ENCODE peak calls at places on chromosomes 3 and 15, in eight cellular contexts. One of them, this sample, is unnamed.

GRCh38 chr3:72797773-72798543 is 50.3 kb downstream of the SHQ1 start:
- DNase-seq in brain microvascular endothelial cell: peak
- DNase-seq in foreskin fibroblast: no peak
- DNase-seq in CD4-positive, alpha-beta T cell: no peak
- DNase-seq in CD8-positive, alpha-beta T cell: no peak
- DNase-seq in AG09319: no peak
- DNase-seq in cardiac muscle cell: peak
- DNase-seq in bronchial epithelial cell: no peak
- DNase-seq in this sample: no peak

GRCh38 chr3:186930639-186931486 is 537 bp downstream of the ST6GAL1 start:
- DNase-seq in brain microvascular endothelial cell: peak
- DNase-seq in foreskin fibroblast: peak
- DNase-seq in CD4-positive, alpha-beta T cell: peak
- DNase-seq in CD8-positive, alpha-beta T cell: peak
- DNase-seq in AG09319: no peak
- DNase-seq in cardiac muscle cell: peak
- DNase-seq in bronchial epithelial cell: peak
- DNase-seq in this sample: no peak

GRCh38 chr3:155535098-155535497 is 209.8 kb downstream of the PLCH1 start:
- DNase-seq in brain microvascular endothelial cell: no peak
- DNase-seq in foreskin fibroblast: no peak
- DNase-seq in CD4-positive, alpha-beta T cell: no peak
- DNase-seq in CD8-positive, alpha-beta T cell: no peak
- DNase-seq in AG09319: no peak
- DNase-seq in cardiac muscle cell: no peak
- DNase-seq in bronchial epithelial cell: no peak
- DNase-seq in this sample: no peak

GRCh38 chr3:123332124-123332641 is 116.7 kb downstream of the ADCY5 start:
- DNase-seq in brain microvascular endothelial cell: no peak
- DNase-seq in foreskin fibroblast: no peak
- DNase-seq in CD4-positive, alpha-beta T cell: no peak
- DNase-seq in CD8-positive, alpha-beta T cell: no peak
- DNase-seq in AG09319: no peak
- DNase-seq in cardiac muscle cell: no peak
- DNase-seq in bronchial epithelial cell: no peak
- DNase-seq in this sample: no peak

GRCh38 chr15:58260911-58261267 is 122.7 kb downstream of the AQP9 start:
- DNase-seq in brain microvascular endothelial cell: no peak
- DNase-seq in foreskin fibroblast: no peak
- DNase-seq in CD4-positive, alpha-beta T cell: no peak
- DNase-seq in CD8-positive, alpha-beta T cell: no peak
- DNase-seq in AG09319: peak
- DNase-seq in cardiac muscle cell: no peak
- DNase-seq in bronchial epithelial cell: peak
- DNase-seq in this sample: no peak

GRCh38 chr3:47367631-47368030 is 13.2 kb upstream of the PTPN23 start:
- DNase-seq in brain microvascular endothelial cell: no peak
- DNase-seq in foreskin fibroblast: no peak
- DNase-seq in CD4-positive, alpha-beta T cell: no peak
- DNase-seq in CD8-positive, alpha-beta T cell: no peak
- DNase-seq in AG09319: no peak
- DNase-seq in cardiac muscle cell: no peak
- DNase-seq in bronchial epithelial cell: no peak
- DNase-seq in this sample: no peak

GRCh38 chr15:65431731-65432130 is 9.0 kb upstream of the IGDCC4 start:
- DNase-seq in brain microvascular endothelial cell: no peak
- DNase-seq in foreskin fibroblast: no peak
- DNase-seq in CD4-positive, alpha-beta T cell: no peak
- DNase-seq in CD8-positive, alpha-beta T cell: no peak
- DNase-seq in AG09319: no peak
- DNase-seq in cardiac muscle cell: no peak
- DNase-seq in bronchial epithelial cell: no peak
- DNase-seq in this sample: no peak

GRCh38 chr15:70096215-70096974 is 1.3 kb downstream of the TLE3 start:
- DNase-seq in brain microvascular endothelial cell: peak
- DNase-seq in foreskin fibroblast: peak
- DNase-seq in CD4-positive, alpha-beta T cell: peak
- DNase-seq in CD8-positive, alpha-beta T cell: peak
- DNase-seq in AG09319: no peak
- DNase-seq in cardiac muscle cell: peak
- DNase-seq in bronchial epithelial cell: peak
- DNase-seq in this sample: no peak

GRCh38 chr3:37934631-37935289 is 55.8 kb upstream of the VILL start:
- DNase-seq in brain microvascular endothelial cell: peak
- DNase-seq in foreskin fibroblast: peak
- DNase-seq in CD4-positive, alpha-beta T cell: no peak
- DNase-seq in CD8-positive, alpha-beta T cell: no peak
- DNase-seq in AG09319: no peak
- DNase-seq in cardiac muscle cell: no peak
- DNase-seq in bronchial epithelial cell: no peak
- DNase-seq in this sample: no peak

GRCh38 chr3:168534761-168535160 is 439.0 kb upstream of the GOLIM4 start:
- DNase-seq in brain microvascular endothelial cell: no peak
- DNase-seq in foreskin fibroblast: no peak
- DNase-seq in CD4-positive, alpha-beta T cell: no peak
- DNase-seq in CD8-positive, alpha-beta T cell: no peak
- DNase-seq in AG09319: no peak
- DNase-seq in cardiac muscle cell: no peak
- DNase-seq in bronchial epithelial cell: no peak
- DNase-seq in this sample: no peak

GRCh38 chr15:70863450-70864218 is 9.7 kb upstream of the LARP6 start:
- DNase-seq in brain microvascular endothelial cell: peak
- DNase-seq in foreskin fibroblast: peak
- DNase-seq in CD4-positive, alpha-beta T cell: no peak
- DNase-seq in CD8-positive, alpha-beta T cell: no peak
- DNase-seq in AG09319: no peak
- DNase-seq in cardiac muscle cell: no peak
- DNase-seq in bronchial epithelial cell: peak
- DNase-seq in this sample: no peak

GRCh38 chr15:28956491-28956890 is 70.7 kb downstream of the APBA2 start:
- DNase-seq in brain microvascular endothelial cell: no peak
- DNase-seq in foreskin fibroblast: no peak
- DNase-seq in CD4-positive, alpha-beta T cell: no peak
- DNase-seq in CD8-positive, alpha-beta T cell: no peak
- DNase-seq in AG09319: no peak
- DNase-seq in cardiac muscle cell: no peak
- DNase-seq in bronchial epithelial cell: no peak
- DNase-seq in this sample: no peak

GRCh38 chr3:131526801-131527347 is 24.1 kb upstream of the MRPL3 start:
- DNase-seq in brain microvascular endothelial cell: peak
- DNase-seq in foreskin fibroblast: peak
- DNase-seq in CD4-positive, alpha-beta T cell: no peak
- DNase-seq in CD8-positive, alpha-beta T cell: no peak
- DNase-seq in AG09319: peak
- DNase-seq in cardiac muscle cell: peak
- DNase-seq in bronchial epithelial cell: no peak
- DNase-seq in this sample: no peak

DNA sequence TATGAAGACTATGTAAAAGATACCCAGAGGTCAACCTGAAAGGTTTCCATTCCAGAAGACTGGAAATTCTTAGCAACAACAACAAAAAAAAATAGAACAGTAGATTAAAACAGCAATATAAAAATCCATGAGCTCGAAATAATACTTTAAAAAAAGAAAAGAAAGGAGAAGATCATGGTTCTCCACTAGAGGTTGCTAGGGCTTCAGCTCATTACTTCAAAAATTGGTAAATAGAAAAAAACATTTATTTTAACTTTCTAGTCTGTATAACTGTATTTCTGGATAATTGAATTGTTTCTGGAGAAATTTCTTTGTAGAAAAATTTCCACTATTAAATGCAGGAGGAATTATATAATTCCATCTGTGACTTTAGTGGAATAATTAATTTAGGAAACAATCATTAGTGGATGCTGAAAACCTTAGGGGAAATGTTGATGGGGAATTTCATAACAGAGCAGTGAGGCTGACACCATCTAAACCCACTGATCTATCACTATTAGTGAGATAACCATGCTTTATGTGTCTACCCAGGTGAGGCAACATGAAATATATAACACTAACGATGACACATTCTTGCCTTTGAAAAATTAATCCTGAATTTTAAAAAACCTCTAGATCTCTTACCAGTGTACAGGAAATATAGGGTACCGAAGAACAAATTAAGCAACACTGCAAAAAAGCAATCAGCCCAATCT is 62.5 kb upstream of the SNRK start:
- DNase-seq in brain microvascular endothelial cell: no peak
- DNase-seq in foreskin fibroblast: no peak
- DNase-seq in CD4-positive, alpha-beta T cell: no peak
- DNase-seq in CD8-positive, alpha-beta T cell: no peak
- DNase-seq in AG09319: no peak
- DNase-seq in cardiac muscle cell: no peak
- DNase-seq in bronchial epithelial cell: no peak
- DNase-seq in this sample: no peak
- TF ChIP-seq CTCF in brain microvascular endothelial cell: peak
- TF ChIP-seq CTCF in foreskin fibroblast: peak
- TF ChIP-seq CTCF in CD4-positive, alpha-beta T cell: peak
- TF ChIP-seq CTCF in CD8-positive, alpha-beta T cell: peak
- TF ChIP-seq CTCF in AG09319: peak
- TF ChIP-seq CTCF in cardiac muscle cell: peak
- TF ChIP-seq CTCF in bronchial epithelial cell: peak
- TF ChIP-seq CTCF in this sample: no peak

GRCh38 chr3:148092624-148093194 is 605.0 kb upstream of the AGTR1 start:
- DNase-seq in brain microvascular endothelial cell: no peak
- DNase-seq in foreskin fibroblast: no peak
- DNase-seq in CD4-positive, alpha-beta T cell: no peak
- DNase-seq in CD8-positive, alpha-beta T cell: no peak
- DNase-seq in AG09319: no peak
- DNase-seq in cardiac muscle cell: no peak
- DNase-seq in bronchial epithelial cell: no peak
- DNase-seq in this sample: no peak
- TF ChIP-seq CTCF in brain microvascular endothelial cell: no peak
- TF ChIP-seq CTCF in foreskin fibroblast: no peak
- TF ChIP-seq CTCF in CD4-positive, alpha-beta T cell: no peak
- TF ChIP-seq CTCF in CD8-positive, alpha-beta T cell: no peak
- TF ChIP-seq CTCF in AG09319: no peak
- TF ChIP-seq CTCF in cardiac muscle cell: no peak
- TF ChIP-seq CTCF in bronchial epithelial cell: no peak
- TF ChIP-seq CTCF in this sample: no peak

GRCh38 chr3:153746211-153746610 is 375.0 kb upstream of the ARHGEF26 start:
- DNase-seq in brain microvascular endothelial cell: no peak
- DNase-seq in foreskin fibroblast: no peak
- DNase-seq in CD4-positive, alpha-beta T cell: no peak
- DNase-seq in CD8-positive, alpha-beta T cell: no peak
- DNase-seq in AG09319: no peak
- DNase-seq in cardiac muscle cell: no peak
- DNase-seq in bronchial epithelial cell: no peak
- DNase-seq in this sample: no peak

GRCh38 chr3:153740109-153740508 is 381.1 kb upstream of the ARHGEF26 start:
- DNase-seq in brain microvascular endothelial cell: no peak
- DNase-seq in foreskin fibroblast: no peak
- DNase-seq in CD4-positive, alpha-beta T cell: no peak
- DNase-seq in CD8-positive, alpha-beta T cell: no peak
- DNase-seq in AG09319: no peak
- DNase-seq in cardiac muscle cell: no peak
- DNase-seq in bronchial epithelial cell: no peak
- DNase-seq in this sample: no peak

GRCh38 chr3:153749070-153749610 is 372.1 kb upstream of the ARHGEF26 start:
- DNase-seq in brain microvascular endothelial cell: no peak
- DNase-seq in foreskin fibroblast: no peak
- DNase-seq in CD4-positive, alpha-beta T cell: no peak
- DNase-seq in CD8-positive, alpha-beta T cell: no peak
- DNase-seq in AG09319: no peak
- DNase-seq in cardiac muscle cell: peak
- DNase-seq in bronchial epithelial cell: no peak
- DNase-seq in this sample: no peak

DNA sequence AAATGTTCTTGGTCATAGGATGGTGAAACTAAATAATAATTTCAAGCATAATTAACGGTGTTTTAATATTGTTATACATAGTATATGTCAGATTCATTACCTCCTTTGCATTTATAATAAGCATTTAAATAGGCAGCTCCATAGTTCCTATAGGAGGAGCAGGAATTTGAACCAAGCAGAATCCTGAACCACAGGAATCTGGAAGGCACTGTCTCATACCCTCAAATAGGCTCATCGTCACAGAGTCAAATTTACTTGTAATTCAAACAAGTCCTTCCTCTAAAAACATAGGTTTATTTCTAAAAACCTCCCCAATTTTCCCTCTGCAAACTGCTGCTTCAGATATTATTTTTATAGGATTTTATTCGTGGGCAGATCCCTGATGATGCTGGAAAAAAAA is 376.3 kb upstream of the ARHGEF26 start:
- DNase-seq in brain microvascular endothelial cell: no peak
- DNase-seq in foreskin fibroblast: no peak
- DNase-seq in CD4-positive, alpha-beta T cell: no peak
- DNase-seq in CD8-positive, alpha-beta T cell: no peak
- DNase-seq in AG09319: no peak
- DNase-seq in cardiac muscle cell: no peak
- DNase-seq in bronchial epithelial cell: no peak
- DNase-seq in this sample: no peak
- TF ChIP-seq CTCF in brain microvascular endothelial cell: no peak
- TF ChIP-seq CTCF in foreskin fibroblast: no peak
- TF ChIP-seq CTCF in CD4-positive, alpha-beta T cell: no peak
- TF ChIP-seq CTCF in CD8-positive, alpha-beta T cell: no peak
- TF ChIP-seq CTCF in AG09319: no peak
- TF ChIP-seq CTCF in cardiac muscle cell: no peak
- TF ChIP-seq CTCF in bronchial epithelial cell: no peak
- TF ChIP-seq CTCF in this sample: no peak

GRCh38 chr15:41256577-41257038 is 25.5 kb downstream of the CHP1 start:
- DNase-seq in brain microvascular endothelial cell: no peak
- DNase-seq in foreskin fibroblast: no peak
- DNase-seq in CD4-positive, alpha-beta T cell: no peak
- DNase-seq in CD8-positive, alpha-beta T cell: no peak
- DNase-seq in AG09319: no peak
- DNase-seq in cardiac muscle cell: no peak
- DNase-seq in bronchial epithelial cell: peak
- DNase-seq in this sample: no peak
- TF ChIP-seq CTCF in brain microvascular endothelial cell: no peak
- TF ChIP-seq CTCF in foreskin fibroblast: no peak
- TF ChIP-seq CTCF in CD4-positive, alpha-beta T cell: no peak
- TF ChIP-seq CTCF in CD8-positive, alpha-beta T cell: no peak
- TF ChIP-seq CTCF in AG09319: no peak
- TF ChIP-seq CTCF in cardiac muscle cell: no peak
- TF ChIP-seq CTCF in bronchial epithelial cell: no peak
- TF ChIP-seq CTCF in this sample: no peak

DNA sequence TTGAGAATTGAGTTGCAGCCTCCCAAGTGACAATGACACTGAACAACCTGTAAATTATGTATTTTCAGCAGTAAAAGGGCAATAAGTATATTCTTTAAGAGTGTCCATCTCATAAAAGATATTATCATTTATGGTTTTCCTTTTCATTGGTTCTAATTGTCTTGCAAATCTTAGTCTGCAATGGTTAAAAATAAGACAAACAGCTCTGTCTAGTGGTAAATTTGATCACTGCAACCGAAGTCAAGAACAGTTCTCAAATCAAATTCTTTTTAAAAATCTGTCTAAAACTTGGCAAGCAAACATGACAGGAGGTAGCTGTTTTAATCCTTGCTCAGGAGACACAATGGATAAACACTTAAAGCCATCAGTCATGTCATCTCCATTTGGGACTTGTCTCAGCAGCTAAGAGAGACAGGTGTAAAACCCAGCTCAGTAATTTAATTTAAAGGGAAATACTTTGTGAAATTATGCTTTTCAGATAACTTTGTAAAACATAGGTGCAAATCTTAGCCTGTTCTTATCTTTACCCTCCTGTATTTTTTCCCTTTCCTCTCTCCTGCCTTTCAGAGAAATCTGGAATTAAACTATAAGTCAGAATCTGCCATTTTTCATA is 150.3 kb upstream of the ARHGEF26 start:
- DNase-seq in brain microvascular endothelial cell: peak
- DNase-seq in foreskin fibroblast: peak
- DNase-seq in CD4-positive, alpha-beta T cell: no peak
- DNase-seq in CD8-positive, alpha-beta T cell: no peak
- DNase-seq in AG09319: no peak
- DNase-seq in cardiac muscle cell: no peak
- DNase-seq in bronchial epithelial cell: peak
- DNase-seq in this sample: no peak
- TF ChIP-seq CTCF in brain microvascular endothelial cell: peak
- TF ChIP-seq CTCF in foreskin fibroblast: peak
- TF ChIP-seq CTCF in CD4-positive, alpha-beta T cell: no peak
- TF ChIP-seq CTCF in CD8-positive, alpha-beta T cell: no peak
- TF ChIP-seq CTCF in AG09319: peak
- TF ChIP-seq CTCF in cardiac muscle cell: peak
- TF ChIP-seq CTCF in bronchial epithelial cell: peak
- TF ChIP-seq CTCF in this sample: peak